ENCODE peak calls at places on chromosomes 4 and X, in four cellular contexts. One of them, this sample, is unnamed.
A peak's percentile ranks its signal among the peaks of the same experiment; 100 is the strongest.

GRCh38 chr4:154691229-154691628 is 52.6 kb upstream of the LRAT start:
- DNase-seq in esophagus squamous epithelium: no peak
- DNase-seq in prostate gland: no peak
- DNase-seq in body of pancreas: no peak
- DNase-seq in this sample: no peak

GRCh38 chrX:86806786-86807185 is 658.5 kb downstream of the DACH2 start:
- DNase-seq in esophagus squamous epithelium: no peak
- DNase-seq in prostate gland: no peak
- DNase-seq in body of pancreas: peak; percentile 1
- DNase-seq in this sample: peak; percentile 41

GRCh38 chr4:80322716-80323115 is 12.8 kb upstream of the CFAP299 start:
- DNase-seq in esophagus squamous epithelium: no peak
- DNase-seq in prostate gland: no peak
- DNase-seq in body of pancreas: no peak
- DNase-seq in this sample: peak; percentile 22

GRCh38 chrX:153649178-153649914 is 2.3 kb downstream of the DUSP9 start:
- DNase-seq in esophagus squamous epithelium: no peak
- DNase-seq in prostate gland: no peak
- DNase-seq in body of pancreas: peak; percentile 32
- DNase-seq in this sample: peak; percentile 62

GRCh38 chrX:24498181-24498580 is 33.1 kb downstream of the PDK3 start:
- DNase-seq in esophagus squamous epithelium: no peak
- DNase-seq in prostate gland: peak; percentile 18
- DNase-seq in body of pancreas: peak; percentile 31
- DNase-seq in this sample: peak; percentile 1

GRCh38 chrX:30039768-30040167 is 175.6 kb upstream of the MAGEB2 start:
- DNase-seq in esophagus squamous epithelium: no peak
- DNase-seq in prostate gland: no peak
- DNase-seq in body of pancreas: no peak
- DNase-seq in this sample: no peak

GRCh38 chrX:123481908-123482873 is 250.7 kb downstream of the THOC2 start:
- DNase-seq in esophagus squamous epithelium: no peak
- DNase-seq in prostate gland: no peak
- DNase-seq in body of pancreas: no peak
- DNase-seq in this sample: no peak

GRCh38 chr4:81447551-81448266 is 24.0 kb downstream of the RASGEF1B start:
- DNase-seq in esophagus squamous epithelium: no peak
- DNase-seq in prostate gland: no peak
- DNase-seq in body of pancreas: no peak
- DNase-seq in this sample: no peak

GRCh38 chr4:168605411-168605810 is 108.6 kb downstream of the PALLD start:
- DNase-seq in esophagus squamous epithelium: no peak
- DNase-seq in prostate gland: no peak
- DNase-seq in body of pancreas: no peak
- DNase-seq in this sample: no peak

GRCh38 chrX:19836337-19836736 is 51.1 kb downstream of the SH3KBP1 start:
- DNase-seq in esophagus squamous epithelium: no peak
- DNase-seq in prostate gland: no peak
- DNase-seq in body of pancreas: no peak
- DNase-seq in this sample: peak; percentile 71

GRCh38 chr4:2255501-2256155 is 6.3 kb downstream of the MXD4 start:
- DNase-seq in esophagus squamous epithelium: no peak
- DNase-seq in prostate gland: peak; percentile 52
- DNase-seq in body of pancreas: peak; percentile 63
- DNase-seq in this sample: no peak

GRCh38 chrX:134658002-134658401 is 269 bp downstream of the PLAC1 start:
- DNase-seq in esophagus squamous epithelium: no peak
- DNase-seq in prostate gland: no peak
- DNase-seq in body of pancreas: no peak
- DNase-seq in this sample: no peak

GRCh38 chr4:180057891-180058643 is 2185.1 kb upstream of the TENM3 start:
- DNase-seq in esophagus squamous epithelium: no peak
- DNase-seq in prostate gland: no peak
- DNase-seq in body of pancreas: peak; percentile 47
- DNase-seq in this sample: peak; percentile 48

GRCh38 chr4:149997881-149998421 is 80.3 kb upstream of the DCLK2 start:
- DNase-seq in esophagus squamous epithelium: no peak
- DNase-seq in prostate gland: no peak
- DNase-seq in body of pancreas: peak; percentile 6
- DNase-seq in this sample: no peak

GRCh38 chrX:40460926-40461325 is 119.8 kb upstream of the ATP6AP2 start:
- DNase-seq in esophagus squamous epithelium: no peak
- DNase-seq in prostate gland: no peak
- DNase-seq in body of pancreas: no peak
- DNase-seq in this sample: no peak

GRCh38 chr4:72286185-72286584 is 254.4 kb downstream of the NPFFR2 start:
- DNase-seq in esophagus squamous epithelium: no peak
- DNase-seq in prostate gland: no peak
- DNase-seq in body of pancreas: no peak
- DNase-seq in this sample: peak; percentile 7

GRCh38 chr4:40032785-40033184 is 23.9 kb upstream of the N4BP2 start:
- DNase-seq in esophagus squamous epithelium: no peak
- DNase-seq in prostate gland: no peak
- DNase-seq in body of pancreas: no peak
- DNase-seq in this sample: no peak

GRCh38 chrX:21047034-21047455 is 327.2 kb upstream of the CNKSR2 start:
- DNase-seq in esophagus squamous epithelium: no peak
- DNase-seq in prostate gland: no peak
- DNase-seq in body of pancreas: no peak
- DNase-seq in this sample: no peak

GRCh38 chr4:83231620-83232056 is 53.0 kb downstream of the COQ2 start:
- DNase-seq in esophagus squamous epithelium: no peak
- DNase-seq in prostate gland: no peak
- DNase-seq in body of pancreas: peak; percentile 15
- DNase-seq in this sample: peak; percentile 96

GRCh38 chr4:161457311-161457710 is 706.5 kb downstream of the FSTL5 start:
- DNase-seq in esophagus squamous epithelium: no peak
- DNase-seq in prostate gland: no peak
- DNase-seq in body of pancreas: no peak
- DNase-seq in this sample: no peak

GRCh38 chrX:15911729-15912550 is 57.3 kb upstream of the AP1S2 start:
- DNase-seq in esophagus squamous epithelium: no peak
- DNase-seq in prostate gland: no peak
- DNase-seq in body of pancreas: peak; percentile 33
- DNase-seq in this sample: peak; percentile 95

GRCh38 chr4:118849867-118850812 is 14.2 kb upstream of the SEC24D start:
- DNase-seq in esophagus squamous epithelium: no peak
- DNase-seq in prostate gland: no peak
- DNase-seq in body of pancreas: no peak
- DNase-seq in this sample: peak; percentile 43

GRCh38 chrX:152926279-152926678 is 28.4 kb downstream of the ZNF185 start:
- DNase-seq in esophagus squamous epithelium: no peak
- DNase-seq in prostate gland: peak; percentile 52
- DNase-seq in body of pancreas: peak; percentile 81
- DNase-seq in this sample: peak; percentile 82

GRCh38 chr4:89314291-89314690 is 6.7 kb upstream of the GPRIN3 start:
- DNase-seq in esophagus squamous epithelium: no peak
- DNase-seq in prostate gland: no peak
- DNase-seq in body of pancreas: no peak
- DNase-seq in this sample: no peak

GRCh38 chrX:3518870-3519269 is 172.4 kb upstream of the MXRA5 start:
- DNase-seq in esophagus squamous epithelium: no peak
- DNase-seq in prostate gland: no peak
- DNase-seq in body of pancreas: peak; percentile 7
- DNase-seq in this sample: no peak

GRCh38 chr4:99405433-99406115 is 29.6 kb downstream of the ADH7 start:
- DNase-seq in esophagus squamous epithelium: no peak
- DNase-seq in prostate gland: peak; percentile 69
- DNase-seq in body of pancreas: peak; percentile 82
- DNase-seq in this sample: peak; percentile 62

GRCh38 chrX:10197597-10198210 is 40.9 kb downstream of the CLCN4 start:
- DNase-seq in esophagus squamous epithelium: no peak
- DNase-seq in prostate gland: no peak
- DNase-seq in body of pancreas: no peak
- DNase-seq in this sample: no peak

GRCh38 chr4:36716874-36717273 is 435.5 kb downstream of the DTHD1 start:
- DNase-seq in esophagus squamous epithelium: no peak
- DNase-seq in prostate gland: no peak
- DNase-seq in body of pancreas: no peak
- DNase-seq in this sample: no peak

GRCh38 chr4:10111067-10111801 is 5.4 kb downstream of the WDR1 start:
- DNase-seq in esophagus squamous epithelium: no peak
- DNase-seq in prostate gland: no peak
- DNase-seq in body of pancreas: no peak
- DNase-seq in this sample: no peak

GRCh38 chrX:154409222-154409871 is at the start of gene DNASE1L1:
- DNase-seq in esophagus squamous epithelium: no peak
- DNase-seq in prostate gland: peak; percentile 40
- DNase-seq in body of pancreas: peak; percentile 81
- DNase-seq in this sample: peak; percentile 93

GRCh38 chr4:101322743-101323142 is 24.6 kb downstream of the PPP3CA start:
- DNase-seq in esophagus squamous epithelium: no peak
- DNase-seq in prostate gland: no peak
- DNase-seq in body of pancreas: no peak
- DNase-seq in this sample: no peak

GRCh38 chr4:140426610-140427103 is 791 bp downstream of the CLGN start:
- DNase-seq in esophagus squamous epithelium: no peak
- DNase-seq in prostate gland: no peak
- DNase-seq in body of pancreas: no peak
- DNase-seq in this sample: peak; percentile 54

GRCh38 chr4:80189581-80189955 is 7.7 kb upstream of the PRDM8 start:
- DNase-seq in esophagus squamous epithelium: no peak
- DNase-seq in prostate gland: no peak
- DNase-seq in body of pancreas: no peak
- DNase-seq in this sample: no peak

GRCh38 chr4:184369871-184370270 is 104.5 kb downstream of the IRF2 start:
- DNase-seq in esophagus squamous epithelium: no peak
- DNase-seq in prostate gland: no peak
- DNase-seq in body of pancreas: no peak
- DNase-seq in this sample: no peak

GRCh38 chrX:102745513-102746133 is 25.1 kb downstream of the GPRASP3 start:
- DNase-seq in esophagus squamous epithelium: no peak
- DNase-seq in prostate gland: no peak
- DNase-seq in body of pancreas: peak; percentile 1
- DNase-seq in this sample: no peak

GRCh38 chr4:84159767-84160166 is 339.3 kb downstream of the NKX6-1 start:
- DNase-seq in esophagus squamous epithelium: no peak
- DNase-seq in prostate gland: no peak
- DNase-seq in body of pancreas: peak; percentile 3
- DNase-seq in this sample: peak; percentile 4

GRCh38 chrX:104270916-104271512 is 16.3 kb upstream of the ESX1 start:
- DNase-seq in esophagus squamous epithelium: no peak
- DNase-seq in prostate gland: peak; percentile 33
- DNase-seq in body of pancreas: peak; percentile 37
- DNase-seq in this sample: peak; percentile 45

GRCh38 chr4:94757192-94758140 is at the start of gene BMPR1B:
- DNase-seq in esophagus squamous epithelium: no peak
- DNase-seq in prostate gland: peak; percentile 14
- DNase-seq in body of pancreas: peak; percentile 19
- DNase-seq in this sample: no peak

GRCh38 chrX:39854772-39855747 is 242.7 kb downstream of the BCOR start:
- DNase-seq in esophagus squamous epithelium: no peak
- DNase-seq in prostate gland: no peak
- DNase-seq in body of pancreas: no peak
- DNase-seq in this sample: peak; percentile 88

GRCh38 chrX:78945186-78945912 is at the start of gene P2RY10:
- DNase-seq in esophagus squamous epithelium: no peak
- DNase-seq in prostate gland: no peak
- DNase-seq in body of pancreas: no peak
- DNase-seq in this sample: peak; percentile 46
- TF ChIP-seq POLR2A in esophagus squamous epithelium: no peak
- TF ChIP-seq POLR2A in prostate gland: no peak
- TF ChIP-seq POLR2A in body of pancreas: no peak
- TF ChIP-seq POLR2A in this sample: no peak

GRCh38 chr4:112714922-112715901 is 78.3 kb downstream of the LARP7 start:
- DNase-seq in esophagus squamous epithelium: no peak
- DNase-seq in prostate gland: no peak
- DNase-seq in body of pancreas: no peak
- DNase-seq in this sample: no peak

GRCh38 chr4:112717856-112718255 is 80.9 kb downstream of the LARP7 start:
- DNase-seq in esophagus squamous epithelium: no peak
- DNase-seq in prostate gland: no peak
- DNase-seq in body of pancreas: no peak
- DNase-seq in this sample: no peak
- TF ChIP-seq CTCF in esophagus squamous epithelium: no peak
- TF ChIP-seq CTCF in prostate gland: no peak
- TF ChIP-seq CTCF in body of pancreas: no peak
- TF ChIP-seq CTCF in this sample: no peak

GRCh38 chrX:54808605-54809483 is 1.3 kb downstream of the MAGED2 start:
- DNase-seq in esophagus squamous epithelium: peak; percentile 72
- DNase-seq in prostate gland: peak; percentile 90
- DNase-seq in body of pancreas: peak; percentile 97
- DNase-seq in this sample: peak; percentile 92
- TF ChIP-seq POLR2A in esophagus squamous epithelium: no peak
- TF ChIP-seq POLR2A in prostate gland: peak; percentile 20
- TF ChIP-seq POLR2A in body of pancreas: no peak
- TF ChIP-seq POLR2A in this sample: peak; percentile 32

DNA sequence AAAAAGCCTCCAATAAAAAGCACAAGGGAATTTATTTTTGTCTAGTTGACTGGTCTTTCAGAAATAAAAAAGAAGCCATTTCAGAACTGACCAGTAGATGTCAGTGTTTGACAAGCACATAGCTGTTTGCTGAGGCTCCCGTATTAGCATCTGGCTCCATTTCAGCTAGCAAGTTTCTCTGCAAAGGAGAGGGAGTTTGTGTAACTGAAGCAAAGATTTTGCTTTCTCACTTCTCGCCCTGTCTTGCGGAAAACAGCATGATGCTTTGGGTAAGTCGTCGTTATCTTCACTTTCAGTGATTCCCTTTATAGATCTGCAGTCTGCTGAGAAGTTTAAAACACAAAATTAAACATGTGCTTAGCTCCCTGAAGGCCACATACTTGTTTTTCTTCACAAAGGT is 85.5 kb downstream of the CT47B1 start:
- DNase-seq in esophagus squamous epithelium: no peak
- DNase-seq in prostate gland: peak; percentile 10
- DNase-seq in body of pancreas: peak; percentile 47
- DNase-seq in this sample: peak; percentile 66
- TF ChIP-seq CTCF in esophagus squamous epithelium: peak; percentile 72
- TF ChIP-seq CTCF in prostate gland: peak; percentile 59
- TF ChIP-seq CTCF in body of pancreas: peak; percentile 92
- TF ChIP-seq CTCF in this sample: peak; percentile 50

DNA sequence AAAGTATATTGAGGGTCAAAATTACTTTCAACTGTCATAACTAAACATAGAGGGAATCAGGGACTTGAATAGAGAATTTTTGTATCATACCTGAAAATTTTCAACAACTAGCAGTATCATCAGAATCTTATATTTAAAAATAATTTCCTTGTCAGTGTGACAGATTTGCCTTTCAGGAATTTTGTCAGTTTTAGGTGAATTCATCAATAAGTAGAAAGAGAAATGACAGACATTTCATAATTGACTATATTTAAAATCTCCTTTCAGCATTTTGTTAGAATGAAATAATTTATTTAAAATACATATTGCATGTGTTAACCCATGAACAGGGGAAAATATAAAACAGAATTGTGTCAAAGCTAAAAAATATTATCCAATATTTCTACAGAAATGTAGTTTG is 8.6 kb upstream of the PDCL2 start:
- DNase-seq in esophagus squamous epithelium: no peak
- DNase-seq in prostate gland: no peak
- DNase-seq in body of pancreas: no peak
- DNase-seq in this sample: no peak
- TF ChIP-seq POLR2A in esophagus squamous epithelium: no peak
- TF ChIP-seq POLR2A in prostate gland: no peak
- TF ChIP-seq POLR2A in body of pancreas: no peak
- TF ChIP-seq POLR2A in this sample: no peak

GRCh38 chr4:53601251-53601764 is 10.0 kb upstream of the LNX1 start:
- DNase-seq in esophagus squamous epithelium: no peak
- DNase-seq in prostate gland: no peak
- DNase-seq in body of pancreas: peak; percentile 47
- DNase-seq in this sample: peak; percentile 69
- TF ChIP-seq CTCF in esophagus squamous epithelium: no peak
- TF ChIP-seq CTCF in prostate gland: peak; percentile 29
- TF ChIP-seq CTCF in body of pancreas: no peak
- TF ChIP-seq CTCF in this sample: peak; percentile 64

This sample was measured in NB4.